ENCODE peak calls at places on chromosome 1, in four cellular contexts. N, F, P and M are unnamed samples.
A peak's percentile ranks its signal among the peaks of the same experiment; 100 is the strongest.

GRCh38 chr1:21064057-21064456 is 112.6 kb downstream of the EIF4G3 start:
- DNase-seq in N (no peak), F (no peak), P (no peak), M (no peak)

GRCh38 chr1:240912821-240913220 is 300.9 kb upstream of the GREM2 start:
- DNase-seq in N (no peak), F (no peak), P (no peak), M (no peak)

GRCh38 chr1:118911571-118911970 is 76.6 kb downstream of the TBX15 start:
- DNase-seq in N (no peak), F (no peak), P (no peak), M (no peak)

GRCh38 chr1:24964811-24965570 is 34.9 kb upstream of the RUNX3 start:
- DNase-seq in N (no peak), F (peak; percentile 93), P (no peak), M (peak; percentile 63)

GRCh38 chr1:110196917-110197782 is 13.0 kb upstream of the KCNC4 start:
- DNase-seq in N (peak; percentile 34), F (no peak), P (no peak), M (no peak)

GRCh38 chr1:97063532-97063931 is 341.9 kb downstream of the PTBP2 start:
- DNase-seq in N (no peak), F (no peak), P (no peak), M (no peak)

GRCh38 chr1:110229348-110230001 is 19.4 kb downstream of the KCNC4 start:
- DNase-seq in N (no peak), F (no peak), P (no peak), M (no peak)

GRCh38 chr1:90386899-90387334 is 330.2 kb downstream of the BARHL2 start:
- DNase-seq in N (peak; percentile 15), F (no peak), P (no peak), M (no peak)

GRCh38 chr1:97396463-97396862 is 524.4 kb downstream of the DPYD start:
- DNase-seq in N (peak; percentile 73), F (no peak), P (no peak), M (no peak)

GRCh38 chr1:209704584-209704983 is at the start of gene HSD11B1:
- DNase-seq in N (no peak), F (no peak), P (peak; percentile 92), M (peak; percentile 61)

GRCh38 chr1:209607102-209607794 is 23.7 kb downstream of the CAMK1G start:
- DNase-seq in N (no peak), F (no peak), P (no peak), M (no peak)

GRCh38 chr1:6700853-6701436 is 671 bp downstream of the DNAJC11 start:
- DNase-seq in N (no peak), F (no peak), P (no peak), M (no peak)

GRCh38 chr1:94329986-94330385 is 88.2 kb upstream of the ABCD3 start:
- DNase-seq in N (peak; percentile 76), F (no peak), P (no peak), M (no peak)

GRCh38 chr1:211415700-211416099 is 76.3 kb downstream of the RD3 start:
- DNase-seq in N (no peak), F (no peak), P (no peak), M (no peak)

GRCh38 chr1:106268070-106268469 is 788.4 kb upstream of the PRMT6 start:
- DNase-seq in N (no peak), F (no peak), P (no peak), M (no peak)

GRCh38 chr1:218674280-218674773 is 329.2 kb downstream of the TGFB2 start:
- DNase-seq in N (peak; percentile 69), F (peak; percentile 93), P (peak; percentile 59), M (peak; percentile 48)

GRCh38 chr1:100347009-100347966 is 5.0 kb upstream of the CDC14A start:
- DNase-seq in N (peak; percentile 6), F (no peak), P (no peak), M (no peak)

GRCh38 chr1:52913537-52913936 is 8.0 kb downstream of the ECHDC2 start:
- DNase-seq in N (no peak), F (no peak), P (no peak), M (no peak)

GRCh38 chr1:47388548-47389238 is 27.4 kb upstream of the FOXE3 start:
- DNase-seq in N (peak; percentile 68), F (peak; percentile 76), P (peak; percentile 66), M (no peak)

GRCh38 chr1:37474697-37475379 is 458 bp downstream of the ZC3H12A start:
- DNase-seq in N (no peak), F (no peak), P (no peak), M (peak; percentile 56)

GRCh38 chr1:199550384-199551067 is 477.0 kb upstream of the NR5A2 start:
- DNase-seq in N (peak; percentile 23), F (no peak), P (no peak), M (no peak)

GRCh38 chr1:18945401-18945849 is 11.1 kb downstream of the IFFO2 start:
- DNase-seq in N (peak; percentile 40), F (no peak), P (no peak), M (no peak)

GRCh38 chr1:185439727-185440415 is 122.8 kb upstream of the IVNS1ABP start:
- DNase-seq in N (peak; percentile 24), F (peak; percentile 58), P (no peak), M (no peak)

GRCh38 chr1:109788695-109789521 is 25.2 kb upstream of the EPS8L3 start:
- DNase-seq in N (no peak), F (peak; percentile 39), P (no peak), M (peak; percentile 44)

GRCh38 chr1:55833452-55834160 is 618.4 kb upstream of the USP24 start:
- DNase-seq in N (no peak), F (no peak), P (no peak), M (no peak)

GRCh38 chr1:65059930-65060538 is 88.0 kb upstream of the AK4 start:
- DNase-seq in N (peak; percentile 69), F (no peak), P (no peak), M (no peak)

GRCh38 chr1:87052986-87053385 is 138.6 kb downstream of the HS2ST1 start:
- DNase-seq in N (no peak), F (no peak), P (no peak), M (no peak)

GRCh38 chr1:38336961-38337360 is 290.4 kb upstream of the POU3F1 start:
- DNase-seq in N (no peak), F (no peak), P (no peak), M (no peak)

GRCh38 chr1:206770531-206771352 is at the start of gene IL19:
- DNase-seq in N (no peak), F (no peak), P (no peak), M (no peak)

GRCh38 chr1:48222501-48223242 is at the start of gene SLC5A9:
- DNase-seq in N (no peak), F (no peak), P (no peak), M (no peak)

GRCh38 chr1:184025242-184025675 is 12.3 kb downstream of the COLGALT2 start:
- DNase-seq in N (no peak), F (no peak), P (no peak), M (no peak)

GRCh38 chr1:16367968-16368910 is 1.2 kb downstream of the SZRD1 start:
- DNase-seq in N (peak; percentile 37), F (no peak), P (no peak), M (no peak)

GRCh38 chr1:94531664-94532063 is 9.9 kb downstream of the F3 start:
- DNase-seq in N (no peak), F (no peak), P (no peak), M (no peak)

GRCh38 chr1:201711811-201712210 is 117.1 kb upstream of the IPO9 start:
- DNase-seq in N (no peak), F (no peak), P (peak; percentile 77), M (no peak)

GRCh38 chr1:46097149-46097472 is 35.3 kb downstream of the PIK3R3 start:
- DNase-seq in N (no peak), F (no peak), P (no peak), M (no peak)

GRCh38 chr1:83626603-83627002 is 372.3 kb downstream of the TTLL7 start:
- DNase-seq in N (no peak), F (no peak), P (no peak), M (no peak)

GRCh38 chr1:54709547-54710292 is 5.9 kb upstream of the TTC4 start:
- DNase-seq in N (no peak), F (no peak), P (peak; percentile 21), M (no peak)

GRCh38 chr1:67609572-67609939 is 75.4 kb upstream of the GADD45A start:
- DNase-seq in N (no peak), F (no peak), P (no peak), M (no peak)

GRCh38 chr1:67609942-67610341 is 75.1 kb upstream of the GADD45A start:
- DNase-seq in N (no peak), F (no peak), P (no peak), M (no peak)

GRCh38 chr1:67607699-67608098 is 77.3 kb upstream of the GADD45A start:
- DNase-seq in N (no peak), F (no peak), P (no peak), M (no peak)

GRCh38 chr1:67610450-67610849 is 74.6 kb upstream of the GADD45A start:
- DNase-seq in N (no peak), F (no peak), P (no peak), M (no peak)

DNA sequence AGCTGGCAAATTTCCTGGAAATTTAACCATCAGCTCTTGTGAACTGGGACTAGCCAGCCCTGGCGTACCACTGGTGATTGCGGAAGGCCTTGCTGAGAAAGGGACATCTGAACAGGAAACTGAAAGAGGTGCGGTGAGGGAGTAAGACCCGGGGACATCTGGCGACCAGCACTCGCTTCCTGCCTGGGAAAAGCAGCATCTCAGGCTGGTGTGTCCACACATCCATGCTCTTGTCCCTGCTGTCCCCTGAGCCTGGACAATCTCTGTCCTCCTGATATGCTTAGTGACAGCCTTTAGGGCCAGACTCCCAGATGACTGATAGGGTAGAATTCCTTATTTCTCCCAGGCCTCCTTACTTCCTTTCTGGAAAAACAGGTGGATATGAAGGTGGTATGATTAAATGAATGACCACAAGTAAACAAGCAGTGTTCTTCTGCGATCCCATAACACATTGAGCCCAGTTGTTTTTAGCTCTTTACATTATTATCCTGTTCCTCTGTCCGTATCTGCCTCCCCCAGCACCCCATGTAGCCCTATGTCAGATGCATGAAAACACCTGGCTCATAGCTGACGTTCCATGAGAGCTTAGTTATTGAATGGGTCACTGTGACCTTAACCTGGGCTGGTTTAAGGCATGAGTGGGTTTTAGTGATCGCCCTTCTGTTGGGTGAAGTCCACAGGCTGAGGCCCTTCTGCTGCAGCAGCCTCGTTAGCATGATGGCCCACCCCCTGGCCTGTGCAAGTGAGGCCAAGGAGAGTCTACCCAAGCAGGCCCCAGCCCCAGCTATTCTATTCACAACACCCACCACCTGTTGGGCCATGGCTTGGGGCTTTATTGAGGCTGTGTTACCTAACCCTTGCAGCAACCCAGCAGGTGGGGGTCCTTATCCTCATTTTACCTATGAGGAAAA is 76.1 kb upstream of the GADD45A start:
- DNase-seq in N (no peak), F (no peak), P (no peak), M (no peak)
- H3K9me3 ChIP-seq in N (no peaks in the 10 kb centered on the region), F (no peaks in the 10 kb centered on the region), P (no peaks in the 10 kb centered on the region), M (no peaks in the 10 kb centered on the region)

DNA sequence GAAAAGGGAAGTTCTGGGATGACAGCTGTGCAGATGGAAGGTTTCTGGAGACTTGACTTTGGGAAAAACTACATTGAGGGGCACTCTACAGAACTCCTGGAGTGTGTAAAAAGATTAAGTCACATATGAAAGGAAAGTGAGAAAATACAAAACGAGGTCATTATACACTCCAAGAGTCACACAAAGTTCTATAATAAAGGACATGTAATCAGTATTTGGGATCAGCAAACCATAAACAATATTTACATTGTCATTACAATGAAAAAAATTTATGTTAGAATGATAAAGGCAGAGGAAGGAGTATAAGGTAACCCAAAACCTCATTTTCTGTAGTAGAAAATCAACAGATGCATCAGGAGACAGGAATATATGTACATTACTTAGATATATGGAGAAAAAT is 22.8 kb downstream of the NUP133 start:
- DNase-seq in N (no peak), F (no peak), P (no peak), M (no peak)
- H3K36me3 ChIP-seq in N (peaks cover 27% of the 10 kb centered on the region), F (peaks cover 70% of the 10 kb centered on the region), P (peaks cover 53% of the 10 kb centered on the region), M (peaks cover 96% of the 10 kb centered on the region)

GRCh38 chr1:232743999-232744398 is 61.2 kb upstream of the MAP10 start:
- DNase-seq in N (no peak), F (no peak), P (no peak), M (no peak)
- H3K9me3 ChIP-seq in N (peaks cover 3% of the 10 kb centered on the region), F (no peaks in the 10 kb centered on the region), P (peaks cover 10% of the 10 kb centered on the region), M (peaks cover 4% of the 10 kb centered on the region)

GRCh38 chr1:11216074-11216473 is 26.9 kb downstream of the ANGPTL7 start:
- DNase-seq in N (no peak), F (no peak), P (no peak), M (no peak)
- H3K36me3 ChIP-seq in N (peaks cover 22% of the 10 kb centered on the region), F (peaks cover 84% of the 10 kb centered on the region), P (peaks cover 76% of the 10 kb centered on the region), M (peaks cover 91% of the 10 kb centered on the region)